ENCODE peak calls at places on chromosome 9, in eight cellular contexts. G is left cardiac atrium; N is activated CD4-positive, CD25-positive, alpha-beta regulatory T cell treated with anti-CD3 and anti-CD28 coated beads, Interleukin-2, amount 50 U/mL, for 16 hours; C is GM23338; I is RWPE1; A is Right ventricle myocardium superior; X is RPMI7951; T is effector CD4-positive, alpha-beta T cell. Z is an unnamed sample.

GRCh38 chr9:79131375-79131774 is 440.4 kb upstream of the TLE4 start:
- DNase-seq in C (peak), X (no peak), A (no peak), T (no peak), G (no peak), I (no peak), N (no peak), Z (no peak)

GRCh38 chr9:104682642-104683041 is 11.7 kb upstream of the OR13D1 start:
- DNase-seq in T (no peak), I (peak), A (no peak), N (no peak), C (peak), X (peak), G (no peak), Z (peak)

GRCh38 chr9:19934301-19934868 is 145.5 kb upstream of the SLC24A2 start:
- DNase-seq in T (no peak), C (peak), A (peak), N (no peak), I (no peak), G (peak), X (peak), Z (no peak)

GRCh38 chr9:2833096-2833495 is 10.8 kb downstream of the PUM3 start:
- DNase-seq in G (no peak), X (no peak), I (no peak), T (no peak), C (no peak), A (no peak), N (no peak), Z (no peak)

GRCh38 chr9:134206317-134207300 is 42.2 kb upstream of the RNU6ATAC start:
- DNase-seq in G (peak), N (no peak), I (no peak), C (no peak), A (peak), T (no peak), X (no peak), Z (no peak)

GRCh38 chr9:16561121-16561520 is 309.3 kb downstream of the BNC2 start:
- DNase-seq in C (no peak), A (no peak), G (no peak), N (no peak), I (no peak), T (no peak), X (peak), Z (no peak)

GRCh38 chr9:70439991-70440706 is 25.7 kb upstream of the KLF9 start:
- DNase-seq in T (no peak), I (no peak), N (no peak), A (no peak), X (no peak), G (no peak), C (no peak), Z (peak)

GRCh38 chr9:21334969-21335632 is at the start of gene KLHL9:
- DNase-seq in I (peak), X (peak), T (peak), G (peak), N (peak), C (peak), A (peak), Z (peak)

GRCh38 chr9:118305371-118305770 is 601.2 kb downstream of the TLR4 start:
- DNase-seq in N (no peak), A (no peak), T (no peak), X (no peak), G (no peak), I (no peak), C (no peak), Z (no peak)

GRCh38 chr9:112135706-112136105 is 39.4 kb downstream of the SUSD1 start:
- DNase-seq in C (no peak), N (no peak), A (no peak), I (no peak), X (no peak), G (no peak), T (no peak), Z (no peak)

GRCh38 chr9:133160742-133161541 is 2.8 kb downstream of the GBGT1 start:
- DNase-seq in I (peak), A (peak), C (peak), T (peak), X (peak), N (no peak), G (peak), Z (peak)

GRCh38 chr9:127903557-127904475 is 4.4 kb upstream of the ST6GALNAC6 start:
- DNase-seq in G (peak), C (peak), I (no peak), T (peak), X (no peak), N (peak), A (peak), Z (peak)

GRCh38 chr9:34628656-34629491 is at the start of gene ARID3C:
- DNase-seq in T (no peak), I (peak), A (no peak), C (peak), G (peak), N (no peak), X (no peak), Z (peak)

GRCh38 chr9:127183814-127184582 is 61.6 kb upstream of the ANGPTL2 start:
- DNase-seq in G (peak), X (no peak), A (peak), C (no peak), N (no peak), T (no peak), I (no peak), Z (no peak)

GRCh38 chr9:92242115-92242778 is 51.2 kb downstream of the IARS1 start:
- DNase-seq in X (peak), A (no peak), T (no peak), I (no peak), N (no peak), C (peak), G (no peak), Z (no peak)

GRCh38 chr9:31799953-31800609 is 584.4 kb upstream of the ACO1 start:
- DNase-seq in T (no peak), C (peak), X (peak), A (no peak), N (no peak), I (peak), G (no peak), Z (no peak)

GRCh38 chr9:127875306-127875966 is 2.0 kb downstream of the AK1 start:
- DNase-seq in N (no peak), G (no peak), I (no peak), X (no peak), A (no peak), C (no peak), T (no peak), Z (no peak)

GRCh38 chr9:11933926-11934325 is 759.3 kb upstream of the TYRP1 start:
- DNase-seq in G (no peak), A (no peak), I (peak), T (no peak), N (no peak), C (no peak), X (no peak), Z (no peak)

GRCh38 chr9:113594484-113595299 is 131.2 kb downstream of the RGS3 start:
- DNase-seq in T (no peak), I (no peak), C (no peak), N (no peak), X (no peak), A (peak), G (peak), Z (no peak)

GRCh38 chr9:12723409-12724028 is 30.3 kb downstream of the TYRP1 start:
- DNase-seq in I (no peak), T (no peak), N (no peak), A (no peak), G (no peak), C (peak), X (no peak), Z (no peak)

GRCh38 chr9:126398403-126399058 is 71.9 kb downstream of the MVB12B start:
- DNase-seq in T (peak), A (peak), C (peak), I (peak), G (peak), X (peak), N (peak), Z (peak)

GRCh38 chr9:127686461-127687393 is 20.1 kb upstream of the CFAP157 start:
- DNase-seq in X (no peak), A (no peak), G (no peak), I (peak), N (no peak), T (no peak), C (no peak), Z (no peak)

GRCh38 chr9:137034709-137035506 is 3.0 kb upstream of the FUT7 start:
- DNase-seq in N (peak), G (peak), X (peak), C (peak), I (peak), T (peak), A (peak), Z (peak)

GRCh38 chr9:131608469-131609115 is 63.3 kb downstream of the PRRT1B start:
- DNase-seq in X (peak), I (peak), A (peak), G (peak), T (no peak), C (peak), N (no peak), Z (no peak)

GRCh38 chr9:133952598-133953550 is 39.2 kb downstream of the VAV2 start:
- DNase-seq in A (peak), X (no peak), I (no peak), N (no peak), G (no peak), T (no peak), C (no peak), Z (no peak)

GRCh38 chr9:35920004-35920658 is 10.8 kb downstream of the SPAAR start:
- DNase-seq in G (no peak), I (no peak), A (no peak), T (no peak), X (no peak), N (no peak), C (no peak), Z (no peak)

GRCh38 chr9:89794918-89795317 is 190.1 kb downstream of the GADD45G start:
- DNase-seq in X (no peak), A (no peak), T (no peak), C (no peak), N (no peak), G (no peak), I (no peak), Z (no peak)